ENCODE peak calls at places on chromosomes 3 and 15, in nine cellular contexts. A, G, X, D, C, I, P, Z and T are unnamed samples. For H3K4me1, the result is how much of the 10 kb centered on the place peaks cover.

GRCh38 chr3:3170998-3171397 is 8.5 kb downstream of the CRBN start:
- DNase-seq in A (peak), P (no peak), C (peak), G (no peak), D (peak), X (no peak), Z (no peak), I (no peak), T (peak)

GRCh38 chr3:33047842-33048834 is 48.8 kb downstream of the GLB1 start:
- DNase-seq in A (no peak), X (no peak), D (no peak), P (no peak), Z (no peak), G (peak), C (peak), I (no peak), T (no peak)

GRCh38 chr3:57958642-57959406 is 49.4 kb upstream of the FLNB start:
- DNase-seq in Z (no peak), X (peak), A (peak), P (peak), D (peak), C (no peak), G (no peak), I (no peak), T (peak)

GRCh38 chr3:28860307-28860706 is 420.6 kb upstream of the RBMS3 start:
- DNase-seq in D (no peak), Z (no peak), X (no peak), A (no peak), P (peak), I (peak), G (no peak), C (no peak), T (no peak)

GRCh38 chr3:42702066-42702951 is at the start of gene HHATL:
- DNase-seq in D (no peak), A (no peak), Z (peak), X (no peak), I (no peak), C (no peak), P (peak), G (no peak), T (no peak)

GRCh38 chr15:31523655-31524049 is 197.0 kb downstream of the KLF13 start:
- DNase-seq in Z (no peak), D (no peak), X (no peak), G (no peak), A (no peak), I (no peak), C (no peak), P (no peak), T (no peak)

GRCh38 chr3:7322957-7323679 is 462.2 kb downstream of the GRM7 start:
- DNase-seq in D (no peak), Z (no peak), P (no peak), X (no peak), G (no peak), A (no peak), C (no peak), I (no peak), T (no peak)

GRCh38 chr3:189772584-189772983 is 141.4 kb downstream of the TP63 start:
- DNase-seq in C (no peak), D (no peak), P (no peak), I (no peak), A (peak), Z (no peak), G (no peak), X (no peak), T (no peak)

GRCh38 chr3:52845157-52845556 is 10.3 kb upstream of the MUSTN1 start:
- DNase-seq in I (peak), D (no peak), G (no peak), X (peak), A (peak), P (peak), C (no peak), Z (peak), T (no peak)
- H3K27ac ChIP-seq in I (peak), D (no peak), G (no peak), X (peak), A (peak), P (peak), C (no peak), Z (peak), T (no peak)

GRCh38 chr3:16444344-16444743 is 69.2 kb downstream of the RFTN1 start:
- DNase-seq in P (no peak), D (no peak), X (no peak), C (no peak), A (no peak), Z (no peak), I (no peak), G (no peak), T (no peak)

GRCh38 chr3:16447156-16447555 is 66.3 kb downstream of the RFTN1 start:
- DNase-seq in A (no peak), D (no peak), I (no peak), G (no peak), Z (no peak), P (no peak), X (no peak), C (no peak), T (no peak)

GRCh38 chr3:16449369-16449768 is 64.1 kb downstream of the RFTN1 start:
- DNase-seq in P (no peak), C (no peak), A (no peak), X (no peak), D (no peak), I (no peak), G (no peak), Z (no peak), T (no peak)

GRCh38 chr3:16452265-16452664 is 61.2 kb downstream of the RFTN1 start:
- DNase-seq in C (no peak), A (no peak), Z (no peak), X (no peak), I (no peak), D (no peak), P (no peak), G (no peak), T (peak)

GRCh38 chr3:16448691-16449090 is 64.8 kb downstream of the RFTN1 start:
- DNase-seq in G (no peak), A (peak), I (peak), P (peak), D (peak), C (no peak), Z (peak), X (peak), T (peak)
- H3K4me1 ChIP-seq in G (under half), A (under half), I (under half), P (under half), D (under half), C (under half), Z (under half), X (under half), T (under half)

GRCh38 chr3:102063572-102063971 is 214.3 kb downstream of the NFKBIZ start:
- DNase-seq in Z (no peak), A (no peak), G (no peak), P (no peak), D (no peak), X (no peak), C (no peak), I (no peak), T (no peak)
- H3K27ac ChIP-seq in Z (no peak), A (no peak), G (no peak), P (no peak), D (no peak), X (no peak), C (no peak), I (no peak), T (no peak)

GRCh38 chr3:194711913-194712312 is 26.2 kb downstream of the FAM43A start:
- DNase-seq in G (no peak), Z (no peak), P (peak), X (no peak), C (no peak), I (peak), A (peak), D (peak), T (peak)
- H3K4me1 ChIP-seq in G (under half), Z (under half), P (under half), X (under half), C (under half), I (under half), A (under half), D (under half), T (under half)

GRCh38 chr3:101941253-101942039 is 92.1 kb downstream of the NFKBIZ start:
- DNase-seq in D (peak), I (no peak), A (no peak), C (no peak), X (no peak), Z (no peak), G (no peak), P (no peak), T (no peak)
- H3K27ac ChIP-seq in D (peak), I (no peak), A (peak), C (no peak), X (no peak), Z (no peak), G (no peak), P (no peak), T (peak)

DNA sequence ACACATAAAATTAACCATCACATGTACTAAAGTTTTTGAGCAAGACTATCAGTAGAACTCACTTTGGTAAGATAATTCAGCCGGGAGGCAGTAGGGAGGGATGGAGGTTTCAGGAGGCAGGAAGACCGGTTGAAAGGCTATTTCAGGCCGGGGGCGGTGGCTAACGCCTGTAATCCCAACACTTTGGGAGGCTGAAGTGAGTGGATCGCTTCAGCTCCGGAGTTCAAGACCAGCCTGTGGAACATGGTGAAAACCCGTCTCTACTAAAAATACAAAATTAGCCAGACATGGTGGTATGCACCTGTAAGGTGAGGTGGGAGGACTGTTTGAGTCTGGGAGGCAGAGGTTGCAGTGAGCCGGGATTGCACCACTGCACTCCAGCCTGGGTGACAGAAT is 44.1 kb downstream of the SH3BP5 start:
- DNase-seq in A (no peak), X (no peak), I (no peak), Z (no peak), G (no peak), C (no peak), P (no peak), D (no peak), T (no peak)
- H3K4me1 ChIP-seq in A (under half), X (under half), I (half or more), Z (under half), G (half or more), C (half or more), P (under half), D (under half), T (under half)

DNA sequence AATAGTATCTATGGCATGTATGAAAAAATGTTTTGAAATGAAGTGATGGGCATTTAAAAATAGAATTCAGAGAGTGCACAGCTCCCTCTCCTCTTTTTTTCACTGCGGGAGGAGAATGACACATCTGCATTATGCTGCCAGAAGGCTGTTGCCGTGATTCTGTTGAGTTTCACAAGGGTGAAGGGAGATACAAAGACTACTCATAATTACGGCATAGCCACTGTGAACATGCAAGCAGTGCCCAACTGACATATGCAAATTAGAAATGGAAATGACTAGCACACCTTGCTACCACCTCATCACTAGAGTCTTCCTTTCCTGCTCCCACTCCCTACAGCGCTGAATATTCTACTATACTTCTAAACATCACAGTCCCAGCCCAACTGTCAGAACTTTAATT is 20.1 kb downstream of the IFT57 start:
- DNase-seq in I (no peak), Z (no peak), X (no peak), P (no peak), A (no peak), C (no peak), D (no peak), G (no peak), T (no peak)
- H3K27ac ChIP-seq in I (no peak), Z (no peak), X (no peak), P (no peak), A (no peak), C (no peak), D (no peak), G (no peak), T (no peak)

DNA sequence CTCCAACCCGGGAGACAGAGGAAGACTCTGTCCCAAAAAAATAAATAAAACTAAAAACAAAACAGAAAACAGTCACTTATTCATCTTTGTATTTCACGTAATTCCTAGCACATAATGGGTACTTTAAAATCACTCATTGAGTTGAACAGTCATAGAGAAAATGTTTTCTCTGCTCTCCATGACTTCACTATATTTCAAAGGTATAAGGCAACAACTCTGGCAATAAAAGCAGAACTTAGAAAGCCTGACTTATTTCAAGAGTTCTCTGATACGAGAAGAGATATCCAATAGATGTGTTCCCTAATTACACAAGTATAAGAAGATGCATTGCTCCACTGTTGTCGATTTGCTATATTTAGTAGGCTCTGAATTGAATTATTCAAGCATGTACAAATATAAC is 48.1 kb downstream of the PEAK1 start:
- DNase-seq in I (no peak), X (no peak), D (no peak), Z (no peak), P (no peak), A (no peak), C (no peak), G (no peak), T (no peak)
- H3K4me1 ChIP-seq in I (under half), X (under half), D (under half), Z (under half), P (under half), A (under half), C (under half), G (under half), T (under half)

GRCh38 chr3:31893174-31893573 is 87.9 kb downstream of the OSBPL10 start:
- DNase-seq in C (no peak), P (no peak), A (no peak), I (no peak), X (no peak), Z (no peak), G (no peak), D (no peak), T (no peak)
- H3K27ac ChIP-seq in C (no peak), P (no peak), A (no peak), I (no peak), X (no peak), Z (no peak), G (no peak), D (no peak), T (no peak)

DNA sequence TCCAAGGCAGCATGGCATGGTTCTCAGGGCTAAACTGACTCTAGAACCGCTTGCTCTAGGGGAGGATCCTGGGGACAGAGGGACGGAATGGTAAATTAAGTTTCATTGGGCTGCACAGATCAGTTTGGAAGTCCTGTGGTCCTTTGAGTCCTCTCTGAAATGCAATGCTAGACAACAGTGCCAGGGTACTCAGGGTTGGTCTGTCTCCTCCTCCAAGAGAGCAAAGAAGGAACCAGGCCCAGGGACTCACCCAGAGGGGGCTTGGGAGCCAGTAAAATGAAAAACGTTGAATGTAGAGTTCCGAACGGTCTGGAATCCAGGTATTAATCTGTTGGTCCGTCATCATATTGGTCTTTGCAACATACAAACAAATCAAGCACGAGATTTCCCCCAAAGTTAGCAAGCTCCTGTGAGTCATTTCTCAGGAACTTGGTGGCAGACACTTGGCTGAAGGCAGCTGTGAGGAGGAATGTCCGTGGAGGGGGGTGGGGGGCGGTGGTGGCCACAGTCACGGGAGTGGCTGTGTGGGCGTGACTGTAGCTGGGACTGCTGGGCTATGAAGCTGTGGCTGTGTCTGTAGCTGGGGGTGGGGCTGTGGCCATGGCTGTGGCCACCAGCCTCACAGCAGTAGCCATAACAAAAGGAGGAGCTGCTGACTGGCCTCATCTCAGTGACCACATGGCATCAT is 361.0 kb downstream of the SHQ1 start:
- DNase-seq in X (peak), I (peak), D (peak), G (no peak), C (no peak), A (peak), P (peak), Z (peak), T (peak)
- H3K4me1 ChIP-seq in X (under half), I (half or more), D (under half), G (under half), C (under half), A (under half), P (under half), Z (under half), T (under half)